ENCODE peak calls at places on chromosomes 16 and 17, in five cellular contexts. R is stomach, Q is GM23338, P is breast epithelium, N is SK-N-SH. V is an unnamed sample.
A peak's percentile ranks its signal among the peaks of the same experiment; 100 is the strongest.

GRCh38 chr17:146546-146945 is 9.2 kb downstream of the SCGB1C2 start:
- DNase-seq in N (no peak), R (peak; percentile 10), Q (no peak), P (peak; percentile 22), V (no peak)

GRCh38 chr16:56242740-56243139 is 51.5 kb downstream of the GNAO1 start:
- DNase-seq in R (no peak), N (no peak), P (no peak), Q (no peak), V (no peak)

GRCh38 chr16:48556913-48557351 is 53.0 kb downstream of the N4BP1 start:
- DNase-seq in R (no peak), N (no peak), Q (no peak), P (no peak), V (no peak)

GRCh38 chr16:68901910-68902309 is 58.6 kb downstream of the TANGO6 start:
- DNase-seq in Q (peak; percentile 43), R (no peak), P (no peak), N (no peak), V (no peak)

GRCh38 chr16:63614421-63614820 is 1507.4 kb downstream of the CDH11 start:
- DNase-seq in Q (no peak), R (no peak), P (no peak), N (no peak), V (no peak)

GRCh38 chr16:77759821-77760220 is 28.5 kb upstream of the VAT1L start:
- DNase-seq in P (no peak), R (no peak), N (no peak), Q (no peak), V (no peak)

GRCh38 chr16:1078579-1079021 is 6.1 kb downstream of the SSTR5 start:
- DNase-seq in R (peak; percentile 91), Q (no peak), N (no peak), P (peak; percentile 82), V (no peak)

GRCh38 chr17:2395258-2396170 is 5.3 kb downstream of the MNT start:
- DNase-seq in R (no peak), Q (no peak), P (no peak), N (no peak), V (no peak)

GRCh38 chr16:75066861-75067447 is 49.6 kb downstream of the LDHD start:
- DNase-seq in R (no peak), P (no peak), Q (no peak), N (no peak), V (no peak)

GRCh38 chr17:39677581-39678339 is 9.5 kb downstream of the PNMT start:
- DNase-seq in Q (no peak), R (no peak), N (no peak), P (no peak), V (no peak)

GRCh38 chr17:17693253-17693954 is 12.1 kb downstream of the RAI1 start:
- DNase-seq in P (peak; percentile 87), Q (peak; percentile 71), R (peak; percentile 90), N (peak; percentile 78), V (no peak)

GRCh38 chr16:56614549-56614991 is 6.2 kb downstream of the MT2A start:
- DNase-seq in P (no peak), N (no peak), R (no peak), Q (no peak), V (no peak)

GRCh38 chr16:85326794-85327181 is 214.5 kb upstream of the CIBAR2 start:
- DNase-seq in P (no peak), Q (no peak), R (no peak), N (no peak), V (no peak)

DNA sequence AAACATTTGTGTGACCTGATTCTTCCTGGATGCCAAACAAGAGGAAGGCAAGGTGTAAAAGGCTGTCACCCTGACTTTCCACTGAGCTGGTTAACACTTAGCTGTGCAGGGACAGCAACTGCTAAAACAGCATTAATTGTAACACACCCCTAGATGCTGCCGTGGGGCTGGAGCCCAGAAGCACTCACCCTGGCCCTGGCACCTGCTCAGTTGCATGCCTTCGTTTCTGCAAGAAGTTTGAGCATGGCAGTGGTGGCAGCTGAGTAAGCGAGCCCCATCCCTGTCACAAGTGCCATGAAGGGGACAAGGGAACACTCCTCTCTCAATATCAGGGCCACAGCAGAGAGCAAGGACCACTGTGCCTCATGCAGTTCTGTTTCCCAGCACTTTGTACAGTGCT is 330.2 kb downstream of the TMEM114 start:
- DNase-seq in Q (no peak), P (no peak), N (no peak), R (no peak), V (no peak)
- H3K4me3 ChIP-seq in Q (no peak overlapping the region), P (no peak overlapping the region), N (no peak overlapping the region), R (no peak overlapping the region), V (no peak overlapping the region)

GRCh38 chr16:30747799-30748633 is at the start of gene PHKG2:
- DNase-seq in P (peak; percentile 100), N (peak; percentile 96), R (peak; percentile 100), Q (peak; percentile 100), V (peak; percentile 98)
- TF ChIP-seq CTCF in P (no peak), N (no peak), R (no peak), Q (no peak), V (no peak)

DNA sequence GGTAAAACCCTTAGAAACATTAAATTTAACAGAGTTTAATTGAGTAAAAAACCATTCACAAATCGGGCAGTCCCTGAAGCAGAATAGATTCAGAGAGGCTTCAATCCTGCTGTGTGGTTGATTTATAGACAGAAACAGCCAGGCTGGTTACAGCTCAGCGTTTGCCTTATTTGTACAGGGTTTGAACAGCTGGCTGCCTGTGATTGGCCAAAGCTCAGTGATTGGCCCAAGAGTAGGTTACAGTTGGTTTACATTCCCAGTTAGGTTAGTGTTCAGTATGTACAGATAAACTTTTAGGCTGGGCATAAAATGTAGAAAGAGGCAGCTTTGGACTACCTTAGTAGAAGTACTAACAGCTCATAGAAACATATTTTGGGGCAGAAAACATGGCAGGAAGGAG is 210.4 kb upstream of the ELAC2 start:
- DNase-seq in P (no peak), R (no peak), N (no peak), Q (no peak), V (no peak)
- TF ChIP-seq POLR2AphosphoS5 in P (no peak), R (no peak), N (no peak), Q (no peak), V (no peak)

DNA sequence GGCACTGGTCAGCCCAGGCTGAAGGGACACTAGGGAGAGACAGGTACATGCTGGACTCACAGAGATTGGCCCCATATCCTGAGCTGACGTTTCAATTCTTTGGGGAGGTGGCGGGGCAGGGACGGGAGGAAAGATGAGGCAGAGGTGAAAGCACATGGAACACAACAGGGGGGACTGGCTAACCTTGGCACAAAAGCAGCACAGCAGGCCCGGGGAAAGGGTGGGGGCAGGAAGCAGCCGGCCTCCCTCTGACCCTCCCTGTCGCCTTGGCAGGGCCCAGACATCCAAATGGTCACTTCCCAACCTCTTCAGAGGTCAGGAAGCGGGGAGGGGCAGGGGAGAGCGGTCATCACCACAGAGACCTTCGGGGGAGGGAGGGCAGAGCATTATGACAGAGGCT is 6.6 kb downstream of the VAT1 start:
- DNase-seq in Q (no peak), R (no peak), P (no peak), N (no peak), V (no peak)
- H3K4me3 ChIP-seq in Q (no peak overlapping the region), R (no peak overlapping the region), P (no peak overlapping the region), N (no peak overlapping the region), V (no peak overlapping the region)

GRCh38 chr17:42459256-42459982 is 741 bp downstream of the ATP6V0A1 start:
- DNase-seq in P (peak; percentile 56), N (peak; percentile 56), R (peak; percentile 40), Q (peak; percentile 71), V (no peak)
- TF ChIP-seq CTCF in P (peak; percentile 10), N (peak; percentile 61), R (no peak), Q (peak; percentile 47), V (no peak)

V was measured in vagina.